ENCODE peak calls at places on chromosomes 2 and 18, in six cellular contexts. One of them, this sample, is unnamed.

GRCh38 chr2:193103064-193103463 is 908.3 kb upstream of the TMEFF2 start:
- DNase-seq in A549: peak; percentile 3
- DNase-seq in GM12878: no peak
- DNase-seq in K562: no peak
- DNase-seq in HepG2: peak; percentile 2
- DNase-seq in endothelial cell of umbilical vein: no peak
- DNase-seq in this sample: no peak

GRCh38 chr2:186950694-186951093 is 101.7 kb upstream of the ZSWIM2 start:
- DNase-seq in A549: no peak
- DNase-seq in GM12878: no peak
- DNase-seq in K562: no peak
- DNase-seq in HepG2: no peak
- DNase-seq in endothelial cell of umbilical vein: no peak
- DNase-seq in this sample: peak; percentile 8

GRCh38 chr2:55165567-55165966 is 66.5 kb downstream of the CLHC1 start:
- DNase-seq in A549: no peak
- DNase-seq in GM12878: no peak
- DNase-seq in K562: no peak
- DNase-seq in HepG2: no peak
- DNase-seq in endothelial cell of umbilical vein: no peak
- DNase-seq in this sample: peak; percentile 33

GRCh38 chr2:118495278-118495677 is 352.2 kb downstream of the EN1 start:
- DNase-seq in A549: no peak
- DNase-seq in GM12878: no peak
- DNase-seq in K562: no peak
- DNase-seq in HepG2: no peak
- DNase-seq in endothelial cell of umbilical vein: no peak
- DNase-seq in this sample: no peak

GRCh38 chr18:57534535-57534934 is 52.0 kb downstream of the FECH start:
- DNase-seq in A549: no peak
- DNase-seq in GM12878: no peak
- DNase-seq in K562: no peak
- DNase-seq in HepG2: no peak
- DNase-seq in endothelial cell of umbilical vein: no peak
- DNase-seq in this sample: no peak

GRCh38 chr2:72887032-72887835 is at the start of gene SPR:
- DNase-seq in A549: peak; percentile 84
- DNase-seq in GM12878: no peak
- DNase-seq in K562: peak; percentile 88
- DNase-seq in HepG2: peak; percentile 68
- DNase-seq in endothelial cell of umbilical vein: peak; percentile 70
- DNase-seq in this sample: peak; percentile 88

GRCh38 chr2:8536686-8537571 is 144.9 kb upstream of the ID2 start:
- DNase-seq in A549: no peak
- DNase-seq in GM12878: no peak
- DNase-seq in K562: peak; percentile 57
- DNase-seq in HepG2: no peak
- DNase-seq in endothelial cell of umbilical vein: no peak
- DNase-seq in this sample: no peak

GRCh38 chr18:71116535-71116934 is 827.7 kb downstream of the SOCS6 start:
- DNase-seq in A549: no peak
- DNase-seq in GM12878: no peak
- DNase-seq in K562: no peak
- DNase-seq in HepG2: no peak
- DNase-seq in endothelial cell of umbilical vein: peak; percentile 83
- DNase-seq in this sample: no peak

GRCh38 chr2:98726735-98727368 is 4.1 kb downstream of the MGAT4A start:
- DNase-seq in A549: no peak
- DNase-seq in GM12878: no peak
- DNase-seq in K562: no peak
- DNase-seq in HepG2: no peak
- DNase-seq in endothelial cell of umbilical vein: no peak
- DNase-seq in this sample: no peak

GRCh38 chr2:11145350-11145749 is 9.9 kb upstream of the SLC66A3 start:
- DNase-seq in A549: no peak
- DNase-seq in GM12878: no peak
- DNase-seq in K562: no peak
- DNase-seq in HepG2: no peak
- DNase-seq in endothelial cell of umbilical vein: no peak
- DNase-seq in this sample: peak; percentile 64

GRCh38 chr2:11144077-11144723 is 11.1 kb upstream of the SLC66A3 start:
- DNase-seq in A549: no peak
- DNase-seq in GM12878: no peak
- DNase-seq in K562: no peak
- DNase-seq in HepG2: no peak
- DNase-seq in endothelial cell of umbilical vein: no peak
- DNase-seq in this sample: no peak

GRCh38 chr2:11142987-11143386 is 12.3 kb upstream of the SLC66A3 start:
- DNase-seq in A549: no peak
- DNase-seq in GM12878: no peak
- DNase-seq in K562: no peak
- DNase-seq in HepG2: no peak
- DNase-seq in endothelial cell of umbilical vein: no peak
- DNase-seq in this sample: no peak

GRCh38 chr2:11146076-11146475 is 9.2 kb upstream of the SLC66A3 start:
- DNase-seq in A549: no peak
- DNase-seq in GM12878: no peak
- DNase-seq in K562: no peak
- DNase-seq in HepG2: no peak
- DNase-seq in endothelial cell of umbilical vein: no peak
- DNase-seq in this sample: no peak

GRCh38 chr2:11144724-11145079 is 10.6 kb upstream of the SLC66A3 start:
- DNase-seq in A549: no peak
- DNase-seq in GM12878: no peak
- DNase-seq in K562: no peak
- DNase-seq in HepG2: no peak
- DNase-seq in endothelial cell of umbilical vein: no peak
- DNase-seq in this sample: no peak
- TF ChIP-seq MYC in A549: no peak
- TF ChIP-seq MYC in GM12878: no peak
- TF ChIP-seq MYC in K562: no peak
- TF ChIP-seq MYC in HepG2: no peak
- TF ChIP-seq MYC in endothelial cell of umbilical vein: no peak
- TF ChIP-seq MYC in this sample: no peak

DNA sequence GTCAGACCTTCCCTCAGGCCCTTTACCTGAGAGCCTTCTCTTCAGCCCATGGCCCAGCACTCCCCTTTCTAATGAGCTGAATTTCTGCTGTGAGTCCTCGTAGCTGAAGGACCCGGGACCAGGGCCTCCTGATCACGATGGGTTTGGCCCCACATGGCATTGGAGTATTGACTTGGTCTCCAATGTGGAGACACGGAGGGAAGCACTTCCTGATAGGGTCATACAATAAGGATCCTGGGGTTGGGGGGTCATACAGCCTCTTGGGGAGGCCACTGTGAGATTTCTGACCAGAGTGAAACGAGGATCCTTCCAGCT is 38.7 kb downstream of the RHOB start:
- DNase-seq in A549: no peak
- DNase-seq in GM12878: no peak
- DNase-seq in K562: no peak
- DNase-seq in HepG2: no peak
- DNase-seq in endothelial cell of umbilical vein: no peak
- DNase-seq in this sample: no peak
- TF ChIP-seq MYC in A549: no peak
- TF ChIP-seq MYC in GM12878: no peak
- TF ChIP-seq MYC in K562: no peak
- TF ChIP-seq MYC in HepG2: no peak
- TF ChIP-seq MYC in endothelial cell of umbilical vein: no peak
- TF ChIP-seq MYC in this sample: no peak

GRCh38 chr2:74548919-74549684 is 4.6 kb downstream of the LOXL3 start:
- DNase-seq in A549: peak; percentile 76
- DNase-seq in GM12878: no peak
- DNase-seq in K562: peak; percentile 88
- DNase-seq in HepG2: peak; percentile 50
- DNase-seq in endothelial cell of umbilical vein: peak; percentile 32
- DNase-seq in this sample: peak; percentile 88
- TF ChIP-seq MYC in A549: no peak
- TF ChIP-seq MYC in GM12878: peak; percentile 76
- TF ChIP-seq MYC in K562: peak; percentile 67
- TF ChIP-seq MYC in HepG2: no peak
- TF ChIP-seq MYC in endothelial cell of umbilical vein: no peak
- TF ChIP-seq MYC in this sample: peak; percentile 85

GRCh38 chr2:109616184-109616583 is 2.0 kb downstream of the SOWAHC start:
- DNase-seq in A549: no peak
- DNase-seq in GM12878: no peak
- DNase-seq in K562: no peak
- DNase-seq in HepG2: no peak
- DNase-seq in endothelial cell of umbilical vein: no peak
- DNase-seq in this sample: no peak

GRCh38 chr2:109612991-109613921 is 510 bp downstream of the SEPTIN10 start:
- DNase-seq in A549: no peak
- DNase-seq in GM12878: no peak
- DNase-seq in K562: no peak
- DNase-seq in HepG2: peak; percentile 48
- DNase-seq in endothelial cell of umbilical vein: peak; percentile 72
- DNase-seq in this sample: peak; percentile 71

GRCh38 chr2:109613922-109614714 is at the start of the genes SEPTIN10 and SOWAHC:
- DNase-seq in A549: peak; percentile 63
- DNase-seq in GM12878: peak; percentile 57
- DNase-seq in K562: peak; percentile 23
- DNase-seq in HepG2: peak; percentile 98
- DNase-seq in endothelial cell of umbilical vein: peak; percentile 99
- DNase-seq in this sample: peak; percentile 91

GRCh38 chr2:109615637-109616144 is 1.5 kb downstream of the SOWAHC start:
- DNase-seq in A549: no peak
- DNase-seq in GM12878: no peak
- DNase-seq in K562: no peak
- DNase-seq in HepG2: peak; percentile 73
- DNase-seq in endothelial cell of umbilical vein: no peak
- DNase-seq in this sample: no peak

DNA sequence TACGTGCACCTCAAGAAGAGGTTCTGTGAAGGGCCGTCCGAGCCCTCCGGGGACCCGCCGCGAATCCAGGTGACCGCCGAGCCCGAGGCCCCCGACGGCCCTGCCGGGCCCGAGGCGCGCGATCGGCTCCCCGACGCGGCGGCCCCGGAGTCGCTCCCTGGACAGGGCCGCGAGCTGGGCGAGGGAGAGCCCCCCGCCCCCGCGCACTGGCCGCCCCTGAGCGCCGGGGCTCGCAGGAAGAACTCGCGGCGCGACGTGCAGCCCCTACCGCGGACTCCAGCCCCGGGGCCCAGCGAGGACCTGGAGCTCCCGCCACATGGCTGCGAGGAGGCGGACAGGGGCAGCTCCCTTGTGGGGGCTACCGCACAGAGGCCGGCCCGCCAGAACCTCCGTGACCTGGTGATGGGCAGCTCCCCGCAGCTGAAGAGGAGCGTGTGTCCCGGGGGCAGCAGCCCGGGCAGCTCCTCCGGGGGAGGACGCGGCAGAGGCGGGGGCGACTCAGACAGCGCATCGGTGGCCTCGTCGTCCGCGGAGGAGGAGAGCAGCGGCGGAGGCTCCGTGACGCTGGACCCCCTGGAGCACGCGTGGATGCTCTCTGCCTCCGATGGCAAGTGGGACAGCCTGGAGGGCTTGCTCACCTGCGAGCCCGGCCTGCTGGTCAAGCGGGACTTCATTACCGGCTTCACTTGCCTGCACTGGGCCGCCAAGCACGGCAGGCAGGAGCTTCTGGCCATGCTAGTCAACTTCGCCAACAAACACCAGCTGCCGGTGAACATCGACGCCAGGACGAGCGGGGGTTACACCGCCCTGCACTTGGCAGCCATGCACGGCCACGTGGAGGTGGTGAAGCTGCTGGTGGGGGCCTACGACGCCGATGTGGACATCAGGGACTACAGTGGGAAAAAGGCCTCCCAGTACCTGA is 812 bp downstream of the SOWAHC start:
- DNase-seq in A549: no peak
- DNase-seq in GM12878: no peak
- DNase-seq in K562: no peak
- DNase-seq in HepG2: no peak
- DNase-seq in endothelial cell of umbilical vein: peak; percentile 25
- DNase-seq in this sample: no peak
- TF ChIP-seq MYC in A549: no peak
- TF ChIP-seq MYC in GM12878: no peak
- TF ChIP-seq MYC in K562: no peak
- TF ChIP-seq MYC in HepG2: peak; percentile 90
- TF ChIP-seq MYC in endothelial cell of umbilical vein: no peak
- TF ChIP-seq MYC in this sample: no peak